ENCODE peak calls at places on chromosomes 1 and 21, in six cellular contexts. Z, Q, N, A, M and S are unnamed samples.

GRCh38 chr1:116496380-116496779 is 74.4 kb downstream of the CD58 start:
- DNase-seq in Z (no peak), Q (peak), N (no peak), A (no peak), M (no peak), S (peak)

GRCh38 chr1:13948396-13948795 is 248.4 kb downstream of the PRDM2 start:
- DNase-seq in Z (no peak), Q (no peak), N (no peak), A (no peak), M (no peak), S (no peak)

GRCh38 chr1:186250529-186250928 is 124.5 kb downstream of the TPR start:
- DNase-seq in Z (no peak), Q (no peak), N (no peak), A (no peak), M (no peak), S (no peak)

GRCh38 chr1:27400035-27400962 is 7.9 kb downstream of the GPR3 start:
- DNase-seq in Z (no peak), Q (no peak), N (no peak), A (no peak), M (no peak), S (no peak)

GRCh38 chr1:209561561-209561960 is 22.0 kb upstream of the CAMK1G start:
- DNase-seq in Z (no peak), Q (no peak), N (no peak), A (no peak), M (no peak), S (no peak)

GRCh38 chr1:225467193-225468020 is 39.6 kb upstream of the LBR start:
- DNase-seq in Z (peak), Q (peak), N (no peak), A (peak), M (no peak), S (peak)

GRCh38 chr1:230878584-230878975 is 10.3 kb upstream of the C1orf198 start:
- DNase-seq in Z (no peak), Q (peak), N (no peak), A (no peak), M (peak), S (no peak)

GRCh38 chr1:29517251-29518080 is 281.1 kb downstream of the PTPRU start:
- DNase-seq in Z (no peak), Q (no peak), N (no peak), A (peak), M (no peak), S (no peak)

GRCh38 chr1:77834771-77835334 is 53.6 kb upstream of the NEXN start:
- DNase-seq in Z (no peak), Q (no peak), N (no peak), A (no peak), M (peak), S (peak)

GRCh38 chr1:29383972-29384371 is 147.7 kb downstream of the PTPRU start:
- DNase-seq in Z (no peak), Q (no peak), N (no peak), A (no peak), M (peak), S (no peak)

GRCh38 chr1:31745071-31745897 is 18.9 kb downstream of the ADGRB2 start:
- DNase-seq in Z (peak), Q (peak), N (no peak), A (peak), M (peak), S (peak)

GRCh38 chr1:22328331-22329170 is 123.1 kb upstream of the ZBTB40 start:
- DNase-seq in Z (no peak), Q (no peak), N (no peak), A (no peak), M (peak), S (peak)

GRCh38 chr1:164602480-164603093 is 43.6 kb downstream of the PBX1 start:
- DNase-seq in Z (no peak), Q (peak), N (no peak), A (peak), M (peak), S (peak)

GRCh38 chr1:2042830-2043773 is 7.1 kb upstream of the PRKCZ start:
- DNase-seq in Z (no peak), Q (no peak), N (no peak), A (no peak), M (no peak), S (peak)

GRCh38 chr1:167095368-167095767 is 1.5 kb downstream of the STYXL2 start:
- DNase-seq in Z (no peak), Q (no peak), N (no peak), A (no peak), M (peak), S (no peak)

GRCh38 chr1:16026723-16027484 is 5.1 kb downstream of the CLCNKA start:
- DNase-seq in Z (no peak), Q (peak), N (peak), A (peak), M (peak), S (no peak)

GRCh38 chr1:247322849-247323586 is 8.6 kb downstream of the ZNF496 start:
- DNase-seq in Z (no peak), Q (no peak), N (no peak), A (no peak), M (no peak), S (no peak)

GRCh38 chr1:200226969-200227303 is 182.9 kb downstream of the ZNF281 start:
- DNase-seq in Z (no peak), Q (no peak), N (no peak), A (no peak), M (no peak), S (no peak)

GRCh38 chr1:219563568-219563967 is 49.3 kb downstream of the ZC3H11B start:
- DNase-seq in Z (no peak), Q (no peak), N (no peak), A (no peak), M (no peak), S (no peak)

GRCh38 chr1:170012920-170013319 is 61.6 kb downstream of the KIFAP3 start:
- DNase-seq in Z (no peak), Q (no peak), N (no peak), A (no peak), M (no peak), S (no peak)

GRCh38 chr1:165298081-165298820 is 58.3 kb downstream of the LMX1A start:
- DNase-seq in Z (no peak), Q (no peak), N (no peak), A (no peak), M (no peak), S (no peak)

GRCh38 chr1:214332950-214333798 is 52.2 kb downstream of the SMYD2 start:
- DNase-seq in Z (peak), Q (peak), N (peak), A (peak), M (peak), S (no peak)

GRCh38 chr21:28359300-28359699 is 633.4 kb downstream of the LTN1 start:
- DNase-seq in Z (no peak), Q (no peak), N (no peak), A (no peak), M (no peak), S (no peak)

GRCh38 chr1:92511541-92511940 is 24.8 kb upstream of the GFI1 start:
- DNase-seq in Z (peak), Q (no peak), N (no peak), A (no peak), M (no peak), S (no peak)

GRCh38 chr1:246329900-246330299 is 177.2 kb downstream of the SMYD3 start:
- DNase-seq in Z (peak), Q (no peak), N (no peak), A (no peak), M (no peak), S (no peak)

GRCh38 chr1:6507037-6507428 is 15.6 kb upstream of the PLEKHG5 start:
- DNase-seq in Z (no peak), Q (peak), N (no peak), A (no peak), M (no peak), S (no peak)

GRCh38 chr1:109503935-109504334 is 5.6 kb downstream of the AMIGO1 start:
- DNase-seq in Z (no peak), Q (no peak), N (no peak), A (no peak), M (no peak), S (no peak)

GRCh38 chr1:219324629-219325367 is 151.1 kb downstream of the LYPLAL1 start:
- DNase-seq in Z (peak), Q (no peak), N (no peak), A (no peak), M (peak), S (no peak)

GRCh38 chr1:218674280-218674773 is 329.2 kb downstream of the TGFB2 start:
- DNase-seq in Z (no peak), Q (no peak), N (peak), A (no peak), M (peak), S (no peak)

GRCh38 chr1:234871710-234872262 is 256.9 kb downstream of the TOMM20 start:
- DNase-seq in Z (no peak), Q (no peak), N (no peak), A (no peak), M (no peak), S (no peak)

GRCh38 chr1:3530931-3531818 is 76.7 kb downstream of the ARHGEF16 start:
- DNase-seq in Z (peak), Q (peak), N (peak), A (peak), M (peak), S (peak)

GRCh38 chr1:30111431-30111830 is 612.0 kb downstream of the MATN1 start:
- DNase-seq in Z (peak), Q (no peak), N (peak), A (peak), M (peak), S (no peak)

GRCh38 chr1:167322483-167322882 is 101.8 kb downstream of the POU2F1 start:
- DNase-seq in Z (no peak), Q (no peak), N (no peak), A (no peak), M (no peak), S (no peak)

DNA sequence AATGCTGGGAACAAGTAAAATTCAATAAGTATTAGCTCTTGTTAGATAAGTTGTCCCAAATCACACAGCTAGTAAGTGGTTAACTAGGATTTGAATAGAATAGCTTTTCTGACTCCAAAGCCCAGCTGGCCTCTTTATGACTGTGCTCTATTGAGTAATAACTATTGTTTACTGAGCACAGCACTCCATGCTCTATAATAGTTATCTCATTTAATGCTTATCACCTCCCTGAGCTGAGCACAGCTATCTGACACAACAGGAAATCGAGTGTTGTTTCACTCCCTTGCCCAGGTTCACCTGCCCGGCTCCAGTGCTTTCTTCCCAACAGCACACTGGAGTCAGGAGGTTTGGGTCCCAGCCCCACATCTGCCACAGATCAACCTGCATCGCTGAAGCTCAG is 38.8 kb upstream of the STMN1 start:
- DNase-seq in Z (no peak), Q (no peak), N (no peak), A (peak), M (no peak), S (no peak)
- H3K4me3 ChIP-seq in Z (no peak), Q (no peak), N (no peak), A (no peak), M (no peak), S (no peak)

GRCh38 chr1:104406731-104407130 is 657.0 kb downstream of the AMY1C start:
- DNase-seq in Z (no peak), Q (no peak), N (no peak), A (no peak), M (no peak), S (no peak)
- H3K4me3 ChIP-seq in Z (no peak), Q (no peak), N (no peak), A (no peak), M (no peak), S (no peak)

GRCh38 chr1:44002165-44002564 is 10.8 kb downstream of the CCDC24 start:
- DNase-seq in Z (no peak), Q (no peak), N (no peak), A (no peak), M (no peak), S (no peak)

GRCh38 chr1:43997979-43998378 is 6.6 kb downstream of the CCDC24 start:
- DNase-seq in Z (no peak), Q (no peak), N (no peak), A (no peak), M (no peak), S (peak)

GRCh38 chr1:44000266-44000665 is 8.9 kb downstream of the CCDC24 start:
- DNase-seq in Z (no peak), Q (peak), N (no peak), A (no peak), M (no peak), S (no peak)

GRCh38 chr1:43999455-43999854 is 8.1 kb downstream of the CCDC24 start:
- DNase-seq in Z (no peak), Q (no peak), N (no peak), A (no peak), M (no peak), S (no peak)

GRCh38 chr1:44002606-44003157 is 11.3 kb downstream of the CCDC24 start:
- DNase-seq in Z (no peak), Q (no peak), N (no peak), A (no peak), M (no peak), S (no peak)
- H3K4me3 ChIP-seq in Z (no peak), Q (no peak), N (no peak), A (no peak), M (no peak), S (no peak)

GRCh38 chr21:39388811-39389155 is 39.9 kb upstream of the HMGN1 start:
- DNase-seq in Z (no peak), Q (no peak), N (no peak), A (no peak), M (no peak), S (no peak)
- H3K4me3 ChIP-seq in Z (no peak), Q (peak), N (no peak), A (peak), M (no peak), S (no peak)

GRCh38 chr1:76330993-76331603 is 256.6 kb downstream of the ST6GALNAC3 start:
- DNase-seq in Z (peak), Q (no peak), N (peak), A (no peak), M (peak), S (no peak)

GRCh38 chr1:76337777-76338176 is 263.2 kb downstream of the ST6GALNAC3 start:
- DNase-seq in Z (no peak), Q (no peak), N (no peak), A (no peak), M (no peak), S (no peak)

GRCh38 chr1:76336951-76337371 is 262.4 kb downstream of the ST6GALNAC3 start:
- DNase-seq in Z (no peak), Q (peak), N (no peak), A (no peak), M (peak), S (peak)
- H3K4me3 ChIP-seq in Z (no peak), Q (no peak), N (no peak), A (no peak), M (no peak), S (no peak)

GRCh38 chr1:18481190-18481920 is 625 bp downstream of the KLHDC7A start:
- DNase-seq in Z (peak), Q (no peak), N (no peak), A (peak), M (no peak), S (peak)
- H3K4me3 ChIP-seq in Z (no peak), Q (no peak), N (no peak), A (peak), M (no peak), S (peak)